ENCODE peak calls at places on chromosomes 6 and 20, in six cellular contexts. B, M, Y, C, A and G are unnamed samples.

GRCh38 chr6:157120523-157121232 is 202.6 kb downstream of the TMEM242 start:
- DNase-seq in B (no peak), M (no peak), Y (no peak), C (no peak), A (no peak), G (no peak)

GRCh38 chr20:24653306-24653705 is 183.9 kb downstream of the SYNDIG1 start:
- DNase-seq in B (no peak), M (no peak), Y (no peak), C (no peak), A (no peak), G (no peak)

GRCh38 chr6:36838896-36839818 is at the start of gene CPNE5:
- DNase-seq in B (no peak), M (peak; percentile 63), Y (peak; percentile 61), C (no peak), A (peak; percentile 43), G (no peak)

GRCh38 chr6:142333431-142333830 is 31.6 kb downstream of the ADGRG6 start:
- DNase-seq in B (no peak), M (no peak), Y (no peak), C (no peak), A (no peak), G (no peak)

GRCh38 chr6:3277851-3278416 is 19.2 kb downstream of the PSMG4 start:
- DNase-seq in B (no peak), M (peak; percentile 18), Y (peak; percentile 16), C (no peak), A (no peak), G (no peak)

GRCh38 chr20:37294262-37294981 is 5.0 kb downstream of the MANBAL start:
- DNase-seq in B (no peak), M (no peak), Y (no peak), C (no peak), A (no peak), G (no peak)

GRCh38 chr20:60948230-60948629 is 303.8 kb upstream of the CDH4 start:
- DNase-seq in B (no peak), M (no peak), Y (no peak), C (no peak), A (no peak), G (no peak)

GRCh38 chr6:28814032-28814976 is 109.5 kb downstream of the TRIM27 start:
- DNase-seq in B (no peak), M (no peak), Y (no peak), C (no peak), A (no peak), G (no peak)

GRCh38 chr20:34514897-34515483 is 1.2 kb upstream of the DYNLRB1 start:
- DNase-seq in B (no peak), M (no peak), Y (no peak), C (no peak), A (no peak), G (no peak)

GRCh38 chr6:111800468-111800760 is 72.8 kb downstream of the FYN start:
- DNase-seq in B (no peak), M (no peak), Y (no peak), C (no peak), A (no peak), G (no peak)

GRCh38 chr20:38132156-38132909 is 32.7 kb downstream of the TGM2 start:
- DNase-seq in B (no peak), M (peak; percentile 16), Y (no peak), C (no peak), A (no peak), G (peak; percentile 38)

GRCh38 chr20:12847862-12848261 is 160.9 kb upstream of the SPTLC3 start:
- DNase-seq in B (no peak), M (no peak), Y (no peak), C (no peak), A (no peak), G (no peak)

GRCh38 chr6:168157272-168158007 is 78.4 kb upstream of the FRMD1 start:
- DNase-seq in B (no peak), M (peak; percentile 70), Y (no peak), C (no peak), A (no peak), G (no peak)

GRCh38 chr6:41222513-41222912 is 5.6 kb upstream of the TREML4 start:
- DNase-seq in B (no peak), M (no peak), Y (no peak), C (no peak), A (no peak), G (no peak)

GRCh38 chr20:51767867-51768758 is at the start of gene ATP9A:
- DNase-seq in B (no peak), M (peak; percentile 37), Y (peak; percentile 62), C (peak; percentile 45), A (peak; percentile 34), G (peak; percentile 61)

GRCh38 chr6:24500683-24501082 is 5.9 kb downstream of the ALDH5A1 start:
- DNase-seq in B (no peak), M (no peak), Y (no peak), C (no peak), A (no peak), G (no peak)

GRCh38 chr6:34982424-34982852 is 93.4 kb downstream of the ANKS1A start:
- DNase-seq in B (no peak), M (no peak), Y (no peak), C (no peak), A (no peak), G (peak; percentile 77)

GRCh38 chr6:72742274-72742673 is 120.4 kb downstream of the KCNQ5 start:
- DNase-seq in B (no peak), M (no peak), Y (no peak), C (no peak), A (no peak), G (no peak)

GRCh38 chr6:134903448-134903847 is 46.5 kb downstream of the ALDH8A1 start:
- DNase-seq in B (no peak), M (no peak), Y (no peak), C (no peak), A (no peak), G (no peak)

GRCh38 chr20:16407251-16408067 is 165.8 kb downstream of the KIF16B start:
- DNase-seq in B (no peak), M (no peak), Y (no peak), C (no peak), A (no peak), G (no peak)

DNA sequence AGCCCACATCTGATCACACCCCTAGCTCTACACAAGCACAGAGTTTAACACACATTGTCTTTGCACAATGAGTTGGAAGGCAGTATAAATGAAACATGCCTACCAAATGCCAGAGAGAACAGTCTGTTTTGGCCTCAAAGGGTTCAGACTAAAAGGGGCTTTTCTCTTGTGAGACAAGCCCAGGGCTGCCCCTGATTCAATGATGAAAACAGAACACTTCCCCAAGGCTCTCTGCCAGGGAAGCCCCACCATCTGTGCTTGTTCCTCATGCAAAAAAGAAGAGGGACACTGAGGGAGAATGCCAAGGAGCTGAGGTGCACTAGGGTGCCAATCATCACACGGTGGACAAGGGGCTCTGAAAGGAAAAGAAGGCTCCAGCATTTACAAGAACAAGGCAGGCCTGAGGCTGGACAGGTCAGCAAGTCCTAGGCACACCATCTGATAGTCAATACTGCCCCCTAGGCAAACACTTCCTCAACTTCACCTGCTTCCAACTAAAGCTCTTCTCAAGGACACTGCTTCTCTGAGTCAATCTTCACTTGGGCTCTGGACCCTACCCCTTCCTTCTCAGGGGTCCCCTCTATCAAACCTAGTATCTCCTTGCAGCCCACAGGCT is 37.5 kb upstream of the SLC4A11 start:
- DNase-seq in B (peak; percentile 35), M (no peak), Y (no peak), C (no peak), A (no peak), G (no peak)
- TF ChIP-seq CTCF in B (peak; percentile 48), M (no peak), Y (no peak), C (no peak), A (no peak), G (peak; percentile 25)

DNA sequence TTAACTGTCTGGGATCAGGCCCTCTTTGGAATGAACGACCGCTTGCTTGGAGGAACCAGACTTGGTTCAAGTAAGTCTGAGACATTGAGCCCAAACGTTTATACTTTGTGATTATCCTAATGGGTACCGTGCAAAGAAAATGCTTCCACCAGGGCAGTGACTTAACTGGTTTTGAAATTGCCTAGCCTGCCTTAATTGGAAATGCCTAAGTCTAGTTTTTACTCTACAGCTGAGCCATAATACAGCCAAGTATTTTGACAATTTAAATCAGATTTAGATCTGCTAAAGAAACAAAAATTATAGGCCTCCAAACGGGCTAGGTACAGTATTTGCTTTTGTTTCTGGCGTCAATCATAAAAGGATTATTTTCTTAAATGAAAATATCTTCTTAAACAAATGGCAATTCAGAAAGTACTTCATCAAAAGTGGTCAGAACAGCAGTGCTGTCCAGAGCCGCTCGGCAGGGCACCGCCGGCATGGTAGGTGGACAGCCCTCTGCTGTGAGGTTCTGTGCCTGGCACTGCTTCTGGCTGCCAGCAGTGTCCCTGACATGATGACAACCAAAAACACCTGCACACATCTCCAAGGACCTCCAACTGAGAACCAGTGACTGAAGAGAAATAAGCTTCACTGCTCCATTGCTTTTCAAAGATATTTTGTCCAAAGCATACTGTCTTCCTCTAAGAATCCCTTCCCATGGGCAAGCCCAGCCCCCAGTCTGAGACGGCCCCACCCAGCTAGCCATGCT is 55.6 kb downstream of the EZR start:
- DNase-seq in B (no peak), M (no peak), Y (no peak), C (no peak), A (no peak), G (no peak)
- TF ChIP-seq POLR2A in B (no peak), M (no peak), Y (no peak), C (no peak), A (no peak), G (no peak)

DNA sequence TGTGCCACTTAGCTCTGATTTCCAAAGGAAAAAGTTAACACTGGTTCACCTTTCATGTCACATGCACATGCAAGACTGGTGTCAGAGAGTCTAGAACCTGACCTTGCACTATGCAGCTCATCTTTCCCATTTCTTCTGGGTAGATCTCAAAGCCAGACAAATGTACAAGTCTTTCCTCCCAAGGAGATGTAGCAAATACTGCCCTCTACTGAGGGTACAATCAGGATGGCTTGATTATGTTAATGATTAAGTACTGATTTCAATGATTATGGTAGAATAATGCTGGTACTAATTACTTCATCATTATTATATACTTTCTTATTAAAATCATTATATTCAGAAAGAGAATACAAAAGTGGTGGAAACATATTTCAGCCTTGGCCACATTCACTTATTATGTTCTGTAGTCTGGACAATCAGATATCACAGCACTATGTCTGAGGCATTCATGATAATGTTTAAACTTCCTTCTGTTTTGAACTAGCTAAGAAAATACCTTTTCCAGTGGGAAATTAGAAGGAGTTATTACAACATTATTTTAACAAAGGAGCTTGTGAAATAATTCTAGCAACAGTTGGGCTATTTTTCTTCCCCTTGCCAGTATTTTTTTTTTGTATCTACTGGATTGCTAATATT is 68.5 kb upstream of the FOXO3 start:
- DNase-seq in B (peak; percentile 36), M (no peak), Y (no peak), C (no peak), A (no peak), G (no peak)
- TF ChIP-seq CTCF in B (peak; percentile 67), M (peak; percentile 39), Y (peak; percentile 35), C (peak; percentile 56), A (peak; percentile 28), G (peak; percentile 75)

DNA sequence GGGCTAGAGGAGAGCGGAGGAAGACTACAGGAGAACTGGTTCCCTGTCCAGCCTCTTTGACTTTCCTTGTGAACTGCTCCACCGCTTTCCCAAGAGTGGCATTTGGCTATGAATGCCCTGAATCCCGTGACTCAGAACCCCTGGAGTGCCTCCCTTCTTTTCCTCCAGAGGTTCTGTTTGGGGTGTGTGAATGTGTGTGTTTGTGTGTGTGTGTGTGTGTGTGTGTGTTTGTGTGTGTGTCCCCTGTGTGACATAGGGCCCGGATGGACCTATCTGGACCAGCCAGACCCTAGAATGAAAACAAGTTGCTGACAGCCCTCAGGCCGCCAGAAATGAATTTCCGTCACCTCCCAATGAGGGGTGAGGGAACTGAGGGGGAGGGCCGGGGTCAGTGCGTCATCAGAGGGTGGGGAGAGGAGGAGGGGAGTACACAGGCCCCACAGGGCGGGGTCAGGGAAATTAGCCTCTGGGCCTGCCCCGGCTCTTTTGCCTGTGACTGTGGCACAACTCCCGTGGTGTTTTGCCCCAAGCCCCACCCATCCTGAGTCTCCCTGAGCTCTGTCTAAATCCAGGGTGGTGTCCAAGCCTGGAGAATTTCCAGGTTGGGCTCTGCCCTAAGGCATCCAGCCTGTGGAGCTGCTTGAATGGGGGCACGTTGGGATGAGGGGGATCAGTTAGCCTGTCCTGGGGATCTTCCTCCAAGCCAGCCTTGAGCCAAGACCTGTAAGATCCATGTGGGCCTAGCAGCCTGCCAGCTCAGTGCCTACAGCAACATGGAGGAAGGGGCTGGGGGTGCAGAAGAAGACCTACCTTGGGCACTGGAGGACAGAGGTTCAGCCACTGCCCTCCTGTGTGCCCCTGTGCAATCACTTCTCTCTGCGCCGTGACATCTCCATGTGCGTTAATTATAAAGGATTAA is 15.2 kb upstream of the MRPS18A start:
- DNase-seq in B (peak; percentile 92), M (peak; percentile 88), Y (peak; percentile 83), C (peak; percentile 93), A (peak; percentile 95), G (peak; percentile 77)
- TF ChIP-seq POLR2A in B (peak; percentile 53), M (no peak), Y (no peak), C (no peak), A (no peak), G (no peak)